ENCODE peak calls at places on chromosomes 2 and 18, in six cellular contexts. Y is sigmoid colon; L is CD4-positive, CD25-positive, alpha-beta regulatory T cell; R is astrocyte; V is adipocyte; W is foreskin keratinocyte. K is an unnamed sample. For H3K27me3, the result is how much of the 10 kb centered on the place peaks cover.

GRCh38 chr2:240143276-240143675 is 2.8 kb upstream of the OTOS start:
- DNase-seq in R (no peak), L (no peak), V (no peak), Y (peak), W (no peak), K (no peak)

GRCh38 chr18:79903787-79904356 is 47.6 kb downstream of the SLC66A2 start:
- DNase-seq in L (no peak), V (no peak), R (no peak), W (no peak), Y (peak), K (no peak)

GRCh38 chr18:70195852-70196434 is 9.5 kb downstream of the RTTN start:
- DNase-seq in Y (no peak), W (peak), V (peak), R (peak), L (peak), K (peak)

GRCh38 chr2:74148457-74149248 is 941 bp upstream of the BOLA3 start:
- DNase-seq in R (no peak), V (no peak), W (no peak), Y (no peak), L (no peak), K (no peak)

GRCh38 chr2:108588070-108588668 is 53.9 kb downstream of the LIMS1 start:
- DNase-seq in W (no peak), R (no peak), V (no peak), Y (no peak), L (peak), K (no peak)

GRCh38 chr2:207463433-207463832 is 66.3 kb upstream of the CREB1 start:
- DNase-seq in W (no peak), Y (no peak), L (no peak), V (no peak), R (no peak), K (no peak)

GRCh38 chr2:30165050-30165520 is 18.3 kb downstream of the YPEL5 start:
- DNase-seq in W (peak), V (peak), L (peak), Y (no peak), R (peak), K (peak)

GRCh38 chr2:235614900-235615712 is 121.3 kb downstream of the AGAP1 start:
- DNase-seq in W (no peak), L (no peak), V (peak), Y (peak), R (peak), K (no peak)

GRCh38 chr18:6431659-6432318 is 17.1 kb upstream of the L3MBTL4 start:
- DNase-seq in Y (no peak), L (no peak), V (no peak), R (no peak), W (no peak), K (no peak)

GRCh38 chr2:9206991-9207640 is 504 bp downstream of the ASAP2 start:
- DNase-seq in V (no peak), L (peak), R (no peak), Y (no peak), W (no peak), K (peak)

GRCh38 chr2:182406221-182406620 is 20.6 kb downstream of the PDE1A start:
- DNase-seq in W (no peak), V (no peak), Y (no peak), R (peak), L (no peak), K (no peak)

GRCh38 chr2:67323209-67323991 is 73.7 kb upstream of the ETAA1 start:
- DNase-seq in R (no peak), V (peak), L (no peak), Y (no peak), W (no peak), K (no peak)

GRCh38 chr2:188291617-188292445 is at the start of gene GULP1:
- DNase-seq in L (no peak), Y (peak), V (peak), W (no peak), R (peak), K (peak)

GRCh38 chr18:45373286-45373880 is 241.9 kb upstream of the SLC14A2 start:
- DNase-seq in V (no peak), Y (no peak), R (no peak), W (no peak), L (no peak), K (no peak)

GRCh38 chr2:241534701-241535375 is 23.7 kb upstream of the BOK start:
- DNase-seq in W (no peak), Y (no peak), L (no peak), V (no peak), R (no peak), K (no peak)

GRCh38 chr2:207163815-207164747 is 1.7 kb downstream of the KLF7 start:
- DNase-seq in W (no peak), Y (peak), L (peak), R (peak), V (peak), K (peak)

GRCh38 chr2:27003857-27004256 is 28.9 kb upstream of the TMEM214 start:
- DNase-seq in R (peak), V (no peak), Y (no peak), L (no peak), W (no peak), K (no peak)

GRCh38 chr2:3198119-3198518 is 179.5 kb downstream of the EIPR1 start:
- DNase-seq in Y (no peak), W (no peak), R (no peak), L (peak), V (no peak), K (peak)

GRCh38 chr2:177629357-177630000 is 236.9 kb downstream of the AGPS start:
- DNase-seq in L (no peak), W (no peak), Y (no peak), V (no peak), R (no peak), K (no peak)

GRCh38 chr2:200905618-200906296 is 16.6 kb downstream of the NIF3L1 start:
- DNase-seq in W (no peak), Y (no peak), L (peak), R (peak), V (peak), K (peak)

GRCh38 chr2:235966396-235966795 is 201.8 kb downstream of the GBX2 start:
- DNase-seq in W (no peak), R (no peak), L (no peak), Y (peak), V (no peak), K (no peak)

GRCh38 chr2:104853926-104854506 is at the start of gene POU3F3:
- DNase-seq in W (no peak), Y (peak), V (no peak), R (peak), L (peak), K (peak)

GRCh38 chr18:42635378-42636048 is 480.0 kb downstream of the RIT2 start:
- DNase-seq in L (no peak), Y (no peak), R (no peak), W (no peak), V (no peak), K (peak)

DNA sequence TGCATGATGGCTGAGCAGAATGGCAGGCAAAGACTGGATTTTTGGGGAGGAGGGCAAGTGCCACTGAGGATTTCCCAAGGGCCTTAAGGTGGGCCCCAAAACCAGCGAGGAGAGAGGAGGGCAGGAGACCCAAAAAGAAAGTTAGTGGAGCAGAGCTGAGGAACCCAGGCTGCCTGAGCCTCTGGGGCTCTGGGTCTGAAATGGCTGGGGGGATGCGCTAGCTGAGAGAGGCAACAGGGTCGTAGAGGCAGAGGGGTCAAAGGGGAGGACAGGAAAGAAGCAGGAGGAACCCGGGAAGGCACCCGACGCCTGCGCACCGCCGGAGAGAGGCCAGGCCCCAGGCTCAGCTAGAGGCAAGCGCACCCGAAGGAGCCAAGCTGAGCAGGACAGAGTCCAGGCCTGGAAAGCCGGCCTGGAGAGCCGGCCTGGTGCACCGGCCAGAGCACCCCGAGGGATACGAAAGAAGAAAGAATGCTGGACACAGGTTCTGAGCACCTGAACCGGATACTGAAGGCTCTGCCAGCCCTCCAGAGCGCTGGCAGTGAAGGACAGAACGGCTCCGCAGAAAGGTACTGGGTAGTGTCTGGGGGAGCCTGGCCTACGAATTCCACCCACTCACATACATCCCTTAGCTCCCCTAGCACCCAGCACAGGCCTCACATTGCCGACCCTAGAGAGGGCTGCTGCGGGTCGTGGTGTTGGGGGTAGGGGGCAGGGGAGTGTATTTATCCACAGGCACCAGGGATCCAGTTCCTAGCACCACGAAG is 39.5 kb upstream of the ATP6V1B1 start:
- DNase-seq in Y (no peak), W (no peak), R (no peak), V (no peak), L (no peak), K (no peak)
- H3K27me3 ChIP-seq in Y (under half), W (half or more), R (half or more), V (half or more), L (under half), K (under half)

GRCh38 chr2:110818767-110819481 is 86.6 kb downstream of the ACOXL start:
- DNase-seq in V (no peak), W (no peak), Y (no peak), L (no peak), R (no peak), K (no peak)

GRCh38 chr2:110816404-110817365 is 84.3 kb downstream of the ACOXL start:
- DNase-seq in R (peak), Y (no peak), L (no peak), W (peak), V (no peak), K (no peak)

GRCh38 chr2:110823165-110823564 is 90.8 kb downstream of the ACOXL start:
- DNase-seq in R (no peak), V (no peak), Y (no peak), W (no peak), L (no peak), K (no peak)

GRCh38 chr2:110819711-110820110 is 87.3 kb downstream of the ACOXL start:
- DNase-seq in Y (no peak), V (no peak), L (no peak), W (no peak), R (no peak), K (no peak)

GRCh38 chr2:110820128-110820527 is 87.8 kb downstream of the ACOXL start:
- DNase-seq in L (no peak), Y (no peak), W (no peak), R (no peak), V (no peak), K (no peak)
- H3K27me3 ChIP-seq in L (under half), Y (under half), W (under half), R (under half), V (under half), K (under half)

GRCh38 chr2:216632952-216633615 is at the start of gene IGFBP2:
- DNase-seq in W (no peak), V (peak), L (peak), Y (no peak), R (peak), K (peak)

GRCh38 chr2:216635701-216636541 is 2.7 kb downstream of the IGFBP2 start:
- DNase-seq in Y (no peak), R (peak), V (peak), W (no peak), L (no peak), K (peak)

GRCh38 chr2:216635171-216635570 is 2.0 kb downstream of the IGFBP2 start:
- DNase-seq in L (no peak), Y (no peak), V (peak), R (no peak), W (no peak), K (peak)

GRCh38 chr2:216633616-216634316 is 546 bp downstream of the IGFBP2 start:
- DNase-seq in W (no peak), L (no peak), R (no peak), V (peak), Y (no peak), K (peak)

DNA sequence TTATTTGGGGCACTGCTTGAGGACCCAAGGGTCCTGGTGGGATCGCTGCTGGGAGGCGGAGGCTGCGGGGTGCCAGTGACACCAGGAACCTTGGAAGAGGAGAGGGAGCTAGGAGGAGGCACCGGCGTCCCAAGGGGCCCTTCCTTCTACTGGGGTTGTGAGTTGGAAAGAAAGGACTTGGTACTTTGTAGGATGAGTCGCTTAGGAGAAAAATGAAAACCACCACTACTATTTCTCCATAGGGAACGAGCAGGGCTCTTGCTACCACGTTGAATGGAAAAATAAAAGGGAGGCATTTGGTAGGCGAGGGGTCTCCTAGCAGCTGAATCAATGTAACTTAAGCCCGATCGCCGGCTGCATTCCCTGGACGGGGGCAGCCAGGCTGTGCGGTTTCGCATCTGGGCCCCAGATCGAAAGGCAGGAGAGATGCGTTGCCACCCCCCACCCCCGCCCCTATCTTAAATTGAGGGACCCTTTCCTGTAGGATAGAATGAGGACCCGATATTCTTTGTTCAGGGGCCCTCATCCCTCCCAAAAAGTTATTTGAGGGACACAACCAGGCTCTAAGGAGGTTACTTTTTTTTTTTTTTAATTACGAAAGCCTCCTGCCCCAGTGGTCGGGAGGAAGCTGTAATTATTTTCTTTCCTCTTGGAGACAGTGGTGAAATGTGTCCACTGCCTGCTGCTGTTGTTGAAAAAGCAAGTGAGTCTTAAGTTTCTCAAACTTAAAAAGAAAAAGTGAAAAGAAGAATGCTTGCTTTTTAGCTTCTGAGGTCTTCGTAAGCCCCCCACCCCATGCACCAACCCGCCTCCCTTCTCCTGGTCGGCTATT is 1.3 kb downstream of the IGFBP2 start:
- DNase-seq in W (no peak), Y (no peak), V (peak), L (no peak), R (no peak), K (peak)
- H3K27me3 ChIP-seq in W (under half), Y (under half), V (under half), L (under half), R (under half), K (under half)

DNA sequence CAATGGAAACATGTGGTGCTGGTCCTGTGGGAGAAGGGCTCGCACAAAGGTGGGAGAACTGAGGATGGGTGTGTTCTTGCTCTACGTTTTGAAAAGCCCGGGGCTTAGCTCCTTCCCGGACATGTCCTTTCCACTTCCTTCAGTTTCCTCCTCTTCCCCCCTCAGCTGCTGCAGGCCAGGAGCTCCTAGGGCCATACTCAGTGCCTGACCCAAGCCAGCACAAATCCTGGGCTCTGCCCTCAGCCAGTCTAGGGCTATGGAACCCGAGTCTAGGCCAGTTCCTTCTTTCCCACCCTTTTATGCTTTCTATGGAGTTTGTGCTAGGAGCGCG is 1.4 kb upstream of the SIX2 start:
- DNase-seq in V (peak), Y (no peak), R (no peak), W (no peak), L (no peak), K (no peak)
- H3K27me3 ChIP-seq in V (under half), Y (half or more), R (half or more), W (half or more), L (under half), K (under half)